ENCODE peak calls at places on chromosomes 5 and 9, in nine cellular contexts. H, N, Q, E, R, C, K, M and V are unnamed samples.
A peak's percentile ranks its signal among the peaks of the same experiment; 100 is the strongest.

GRCh38 chr5:161546463-161547301 is at the start of gene GABRB2:
- DNase-seq in Q (no peak), R (no peak), K (peak; percentile 30), N (no peak), C (no peak), M (peak; percentile 32), H (peak; percentile 35), E (peak; percentile 61), V (no peak)

GRCh38 chr9:99385814-99386279 is 163.8 kb downstream of the SEC61B start:
- DNase-seq in C (no peak), Q (no peak), K (no peak), E (peak; percentile 53), H (no peak), N (peak; percentile 64), M (no peak), R (peak; percentile 17), V (no peak)

GRCh38 chr5:1948111-1948510 is 65.4 kb upstream of the IRX4 start:
- DNase-seq in M (no peak), C (no peak), N (no peak), R (no peak), K (no peak), H (no peak), Q (no peak), E (no peak), V (no peak)

GRCh38 chr9:104686081-104686480 is 8.2 kb upstream of the OR13D1 start:
- DNase-seq in C (no peak), R (no peak), M (no peak), H (no peak), E (peak; percentile 3), Q (no peak), K (no peak), N (no peak), V (no peak)

GRCh38 chr5:154237946-154238345 is 47.4 kb downstream of the GALNT10 start:
- DNase-seq in C (no peak), M (no peak), R (no peak), Q (no peak), K (no peak), N (no peak), E (no peak), H (no peak), V (no peak)

GRCh38 chr9:136665704-136666363 is 3.1 kb downstream of the EGFL7 start:
- DNase-seq in H (peak; percentile 36), C (no peak), E (peak; percentile 36), R (peak; percentile 10), M (no peak), K (no peak), Q (no peak), N (no peak), V (no peak)

GRCh38 chr9:18390393-18390792 is 83.6 kb upstream of the ADAMTSL1 start:
- DNase-seq in M (no peak), Q (no peak), K (no peak), C (no peak), R (no peak), H (no peak), N (no peak), E (peak; percentile 84), V (no peak)

GRCh38 chr5:98214240-98215051 is 559.0 kb upstream of the RGMB start:
- DNase-seq in M (peak; percentile 2), E (peak; percentile 38), Q (no peak), N (no peak), H (no peak), K (no peak), R (peak; percentile 16), C (no peak), V (no peak)

GRCh38 chr5:54872810-54873209 is 112.6 kb downstream of the ESM1 start:
- DNase-seq in Q (no peak), N (no peak), E (no peak), R (no peak), H (no peak), C (no peak), M (no peak), K (no peak), V (no peak)

GRCh38 chr5:141605523-141606277 is 13.1 kb downstream of the DIAPH1 start:
- DNase-seq in K (peak; percentile 90), R (no peak), N (no peak), M (peak; percentile 47), C (peak; percentile 74), H (peak; percentile 26), Q (no peak), E (no peak), V (no peak)

GRCh38 chr5:10583663-10584572 is 20.0 kb downstream of the ANKRD33B start:
- DNase-seq in C (no peak), E (no peak), R (no peak), M (no peak), Q (no peak), H (no peak), N (no peak), K (no peak), V (peak; percentile 41)

GRCh38 chr5:150780816-150781221 is 2.3 kb downstream of the SMIM3 start:
- DNase-seq in R (no peak), C (no peak), N (no peak), Q (no peak), M (no peak), E (peak; percentile 95), H (no peak), K (no peak), V (no peak)

GRCh38 chr5:179451099-179451812 is 99.1 kb upstream of the RUFY1 start:
- DNase-seq in H (no peak), R (no peak), E (no peak), Q (no peak), M (no peak), C (no peak), N (no peak), K (no peak), V (peak; percentile 67)

GRCh38 chr9:97438666-97439065 is 26.8 kb downstream of the TDRD7 start:
- DNase-seq in N (no peak), R (no peak), K (no peak), C (no peak), H (no peak), E (peak; percentile 6), M (no peak), Q (no peak), V (no peak)

GRCh38 chr5:68304421-68305052 is 89.0 kb downstream of the PIK3R1 start:
- DNase-seq in N (no peak), R (peak; percentile 82), K (no peak), C (no peak), Q (no peak), H (no peak), M (no peak), E (peak; percentile 53), V (no peak)

GRCh38 chr9:137745541-137745991 is 126.8 kb downstream of the EHMT1 start:
- DNase-seq in H (no peak), M (no peak), C (no peak), K (no peak), Q (no peak), R (no peak), N (no peak), E (peak; percentile 20), V (no peak)

GRCh38 chr9:127525426-127526188 is 74.3 kb downstream of the LRSAM1 start:
- DNase-seq in Q (no peak), M (no peak), C (no peak), H (no peak), N (no peak), K (peak; percentile 37), R (no peak), E (peak; percentile 69), V (no peak)